ENCODE peak calls at places on chromosomes 2 and 18, in five cellular contexts. One of them, this sample, is unnamed.

GRCh38 chr2:239119346-239120126 is 271.7 kb downstream of the TWIST2 start:
- DNase-seq in endothelial cell: no peak
- DNase-seq in activated CD8-positive, alpha-beta T cell treated with anti-CD3 and anti-CD28 coated beads for 36 hours: peak
- DNase-seq in upper lobe of right lung: no peak
- DNase-seq in BJ: no peak
- DNase-seq in this sample: no peak

GRCh38 chr18:7605705-7606104 is 38.6 kb downstream of the PTPRM start:
- DNase-seq in endothelial cell: no peak
- DNase-seq in BJ: no peak
- DNase-seq in activated CD8-positive, alpha-beta T cell treated with anti-CD3 and anti-CD28 coated beads for 36 hours: no peak
- DNase-seq in upper lobe of right lung: no peak
- DNase-seq in this sample: no peak

GRCh38 chr2:161223139-161223732 is 63.0 kb downstream of the TANK start:
- DNase-seq in activated CD8-positive, alpha-beta T cell treated with anti-CD3 and anti-CD28 coated beads for 36 hours: no peak
- DNase-seq in endothelial cell: no peak
- DNase-seq in upper lobe of right lung: no peak
- DNase-seq in BJ: no peak
- DNase-seq in this sample: no peak

GRCh38 chr18:832085-832681 is 20.1 kb upstream of the YES1 start:
- DNase-seq in endothelial cell: peak
- DNase-seq in BJ: no peak
- DNase-seq in activated CD8-positive, alpha-beta T cell treated with anti-CD3 and anti-CD28 coated beads for 36 hours: peak
- DNase-seq in upper lobe of right lung: no peak
- DNase-seq in this sample: no peak

GRCh38 chr2:238968616-238969394 is 120.9 kb downstream of the TWIST2 start:
- DNase-seq in activated CD8-positive, alpha-beta T cell treated with anti-CD3 and anti-CD28 coated beads for 36 hours: no peak
- DNase-seq in BJ: no peak
- DNase-seq in endothelial cell: no peak
- DNase-seq in upper lobe of right lung: no peak
- DNase-seq in this sample: no peak

GRCh38 chr18:2168022-2168421 is 403.3 kb downstream of the METTL4 start:
- DNase-seq in endothelial cell: no peak
- DNase-seq in upper lobe of right lung: no peak
- DNase-seq in activated CD8-positive, alpha-beta T cell treated with anti-CD3 and anti-CD28 coated beads for 36 hours: no peak
- DNase-seq in BJ: no peak
- DNase-seq in this sample: no peak

GRCh38 chr2:202494300-202494699 is 118.2 kb downstream of the BMPR2 start:
- DNase-seq in endothelial cell: peak
- DNase-seq in BJ: no peak
- DNase-seq in activated CD8-positive, alpha-beta T cell treated with anti-CD3 and anti-CD28 coated beads for 36 hours: no peak
- DNase-seq in upper lobe of right lung: no peak
- DNase-seq in this sample: no peak

GRCh38 chr2:157439792-157440186 is 4.1 kb downstream of the CYTIP start:
- DNase-seq in activated CD8-positive, alpha-beta T cell treated with anti-CD3 and anti-CD28 coated beads for 36 hours: peak
- DNase-seq in endothelial cell: no peak
- DNase-seq in upper lobe of right lung: no peak
- DNase-seq in BJ: no peak
- DNase-seq in this sample: no peak

GRCh38 chr18:36775396-36775795 is 53.4 kb downstream of the TPGS2 start:
- DNase-seq in BJ: no peak
- DNase-seq in activated CD8-positive, alpha-beta T cell treated with anti-CD3 and anti-CD28 coated beads for 36 hours: no peak
- DNase-seq in endothelial cell: no peak
- DNase-seq in upper lobe of right lung: no peak
- DNase-seq in this sample: no peak

GRCh38 chr2:98936133-98936916 is at the start of gene CRACDL:
- DNase-seq in endothelial cell: peak
- DNase-seq in activated CD8-positive, alpha-beta T cell treated with anti-CD3 and anti-CD28 coated beads for 36 hours: peak
- DNase-seq in upper lobe of right lung: peak
- DNase-seq in BJ: no peak
- DNase-seq in this sample: no peak

GRCh38 chr2:74048147-74048546 is 63.4 kb downstream of the TET3 start:
- DNase-seq in endothelial cell: no peak
- DNase-seq in upper lobe of right lung: no peak
- DNase-seq in activated CD8-positive, alpha-beta T cell treated with anti-CD3 and anti-CD28 coated beads for 36 hours: no peak
- DNase-seq in BJ: no peak
- DNase-seq in this sample: no peak

GRCh38 chr18:49845629-49846252 is 32.4 kb upstream of the ACAA2 start:
- DNase-seq in upper lobe of right lung: no peak
- DNase-seq in activated CD8-positive, alpha-beta T cell treated with anti-CD3 and anti-CD28 coated beads for 36 hours: no peak
- DNase-seq in BJ: no peak
- DNase-seq in endothelial cell: no peak
- DNase-seq in this sample: no peak

GRCh38 chr2:102060047-102060446 is 68.3 kb downstream of the IL1R2 start:
- DNase-seq in endothelial cell: no peak
- DNase-seq in BJ: no peak
- DNase-seq in activated CD8-positive, alpha-beta T cell treated with anti-CD3 and anti-CD28 coated beads for 36 hours: no peak
- DNase-seq in upper lobe of right lung: no peak
- DNase-seq in this sample: no peak

GRCh38 chr2:120750488-120751210 is 15.0 kb downstream of the GLI2 start:
- DNase-seq in upper lobe of right lung: no peak
- DNase-seq in activated CD8-positive, alpha-beta T cell treated with anti-CD3 and anti-CD28 coated beads for 36 hours: no peak
- DNase-seq in endothelial cell: no peak
- DNase-seq in BJ: no peak
- DNase-seq in this sample: no peak

GRCh38 chr2:238913931-238914647 is 66.2 kb downstream of the TWIST2 start:
- DNase-seq in BJ: no peak
- DNase-seq in upper lobe of right lung: peak
- DNase-seq in endothelial cell: no peak
- DNase-seq in activated CD8-positive, alpha-beta T cell treated with anti-CD3 and anti-CD28 coated beads for 36 hours: no peak
- DNase-seq in this sample: no peak

GRCh38 chr2:5387421-5387820 is 304.8 kb upstream of the SOX11 start:
- DNase-seq in upper lobe of right lung: no peak
- DNase-seq in endothelial cell: no peak
- DNase-seq in BJ: no peak
- DNase-seq in activated CD8-positive, alpha-beta T cell treated with anti-CD3 and anti-CD28 coated beads for 36 hours: no peak
- DNase-seq in this sample: no peak

GRCh38 chr2:112784199-112785189 is at the start of gene IL1A:
- DNase-seq in upper lobe of right lung: no peak
- DNase-seq in BJ: no peak
- DNase-seq in activated CD8-positive, alpha-beta T cell treated with anti-CD3 and anti-CD28 coated beads for 36 hours: no peak
- DNase-seq in endothelial cell: no peak
- DNase-seq in this sample: peak

GRCh38 chr2:209591021-209591420 is 167.2 kb downstream of the MAP2 start:
- DNase-seq in endothelial cell: no peak
- DNase-seq in upper lobe of right lung: no peak
- DNase-seq in BJ: no peak
- DNase-seq in activated CD8-positive, alpha-beta T cell treated with anti-CD3 and anti-CD28 coated beads for 36 hours: no peak
- DNase-seq in this sample: no peak

GRCh38 chr2:39124770-39125075 is 3.9 kb upstream of the SOS1 start:
- DNase-seq in activated CD8-positive, alpha-beta T cell treated with anti-CD3 and anti-CD28 coated beads for 36 hours: peak
- DNase-seq in BJ: no peak
- DNase-seq in endothelial cell: no peak
- DNase-seq in upper lobe of right lung: no peak
- DNase-seq in this sample: no peak

GRCh38 chr2:205701509-205701908 is 19.2 kb downstream of the NRP2 start:
- DNase-seq in activated CD8-positive, alpha-beta T cell treated with anti-CD3 and anti-CD28 coated beads for 36 hours: no peak
- DNase-seq in upper lobe of right lung: no peak
- DNase-seq in endothelial cell: no peak
- DNase-seq in BJ: no peak
- DNase-seq in this sample: no peak

GRCh38 chr2:109448946-109449788 is 164.6 kb downstream of the SEPTIN10 start:
- DNase-seq in upper lobe of right lung: peak
- DNase-seq in endothelial cell: no peak
- DNase-seq in activated CD8-positive, alpha-beta T cell treated with anti-CD3 and anti-CD28 coated beads for 36 hours: no peak
- DNase-seq in BJ: no peak
- DNase-seq in this sample: no peak

GRCh38 chr2:169462896-169463695 is 16.2 kb upstream of the BBS5 start:
- DNase-seq in BJ: peak
- DNase-seq in activated CD8-positive, alpha-beta T cell treated with anti-CD3 and anti-CD28 coated beads for 36 hours: no peak
- DNase-seq in endothelial cell: no peak
- DNase-seq in upper lobe of right lung: no peak
- DNase-seq in this sample: no peak

GRCh38 chr2:199485732-199486335 is 28.1 kb upstream of the SATB2 start:
- DNase-seq in BJ: no peak
- DNase-seq in endothelial cell: peak
- DNase-seq in activated CD8-positive, alpha-beta T cell treated with anti-CD3 and anti-CD28 coated beads for 36 hours: peak
- DNase-seq in upper lobe of right lung: no peak
- DNase-seq in this sample: no peak

GRCh38 chr2:28035163-28035690 is 144.7 kb downstream of the BABAM2 start:
- DNase-seq in activated CD8-positive, alpha-beta T cell treated with anti-CD3 and anti-CD28 coated beads for 36 hours: no peak
- DNase-seq in endothelial cell: no peak
- DNase-seq in BJ: no peak
- DNase-seq in upper lobe of right lung: no peak
- DNase-seq in this sample: no peak
- TF ChIP-seq CTCF in activated CD8-positive, alpha-beta T cell treated with anti-CD3 and anti-CD28 coated beads for 36 hours: no peak
- TF ChIP-seq CTCF in endothelial cell: no peak
- TF ChIP-seq CTCF in BJ: no peak
- TF ChIP-seq CTCF in upper lobe of right lung: no peak
- TF ChIP-seq CTCF in this sample: no peak

GRCh38 chr18:59639821-59640220 is 57.4 kb downstream of the CCBE1 start:
- DNase-seq in upper lobe of right lung: no peak
- DNase-seq in BJ: no peak
- DNase-seq in endothelial cell: no peak
- DNase-seq in activated CD8-positive, alpha-beta T cell treated with anti-CD3 and anti-CD28 coated beads for 36 hours: no peak
- DNase-seq in this sample: no peak
- TF ChIP-seq CTCF in upper lobe of right lung: no peak
- TF ChIP-seq CTCF in BJ: no peak
- TF ChIP-seq CTCF in endothelial cell: no peak
- TF ChIP-seq CTCF in activated CD8-positive, alpha-beta T cell treated with anti-CD3 and anti-CD28 coated beads for 36 hours: no peak
- TF ChIP-seq CTCF in this sample: no peak

GRCh38 chr2:21658269-21658668 is 534.5 kb downstream of the TDRD15 start:
- DNase-seq in BJ: no peak
- DNase-seq in activated CD8-positive, alpha-beta T cell treated with anti-CD3 and anti-CD28 coated beads for 36 hours: no peak
- DNase-seq in endothelial cell: no peak
- DNase-seq in upper lobe of right lung: no peak
- DNase-seq in this sample: no peak
- TF ChIP-seq CTCF in BJ: no peak
- TF ChIP-seq CTCF in activated CD8-positive, alpha-beta T cell treated with anti-CD3 and anti-CD28 coated beads for 36 hours: no peak
- TF ChIP-seq CTCF in endothelial cell: no peak
- TF ChIP-seq CTCF in upper lobe of right lung: no peak
- TF ChIP-seq CTCF in this sample: no peak

DNA sequence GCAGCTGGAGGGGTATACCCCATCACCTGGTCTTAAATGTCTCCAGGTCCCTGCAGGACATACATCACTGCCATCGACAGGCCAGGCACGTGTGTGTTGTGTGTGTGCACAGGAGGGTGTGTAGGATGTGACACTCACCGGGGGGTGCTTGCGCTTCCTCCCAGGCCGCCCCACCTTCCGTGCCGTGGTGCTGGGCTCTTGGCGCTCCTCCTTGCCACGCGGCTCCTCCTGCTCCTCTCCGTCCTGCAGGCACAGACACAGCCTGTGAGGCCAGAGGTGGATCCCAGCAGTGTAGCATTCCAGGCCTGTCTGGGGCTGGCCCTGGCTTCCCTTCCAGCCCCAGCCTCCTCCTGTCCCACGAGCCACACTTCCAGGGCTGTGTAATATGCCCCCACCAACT is 41.7 kb downstream of the DNMT3A start:
- DNase-seq in activated CD8-positive, alpha-beta T cell treated with anti-CD3 and anti-CD28 coated beads for 36 hours: no peak
- DNase-seq in upper lobe of right lung: no peak
- DNase-seq in BJ: no peak
- DNase-seq in endothelial cell: no peak
- DNase-seq in this sample: no peak
- TF ChIP-seq CTCF in activated CD8-positive, alpha-beta T cell treated with anti-CD3 and anti-CD28 coated beads for 36 hours: no peak
- TF ChIP-seq CTCF in upper lobe of right lung: no peak
- TF ChIP-seq CTCF in BJ: no peak
- TF ChIP-seq CTCF in endothelial cell: no peak
- TF ChIP-seq CTCF in this sample: no peak

GRCh38 chr2:16683576-16683975 is 17.9 kb upstream of the CYRIA start:
- DNase-seq in BJ: no peak
- DNase-seq in endothelial cell: no peak
- DNase-seq in upper lobe of right lung: no peak
- DNase-seq in activated CD8-positive, alpha-beta T cell treated with anti-CD3 and anti-CD28 coated beads for 36 hours: no peak
- DNase-seq in this sample: no peak
- TF ChIP-seq CTCF in BJ: no peak
- TF ChIP-seq CTCF in endothelial cell: no peak
- TF ChIP-seq CTCF in upper lobe of right lung: no peak
- TF ChIP-seq CTCF in activated CD8-positive, alpha-beta T cell treated with anti-CD3 and anti-CD28 coated beads for 36 hours: no peak
- TF ChIP-seq CTCF in this sample: no peak

DNA sequence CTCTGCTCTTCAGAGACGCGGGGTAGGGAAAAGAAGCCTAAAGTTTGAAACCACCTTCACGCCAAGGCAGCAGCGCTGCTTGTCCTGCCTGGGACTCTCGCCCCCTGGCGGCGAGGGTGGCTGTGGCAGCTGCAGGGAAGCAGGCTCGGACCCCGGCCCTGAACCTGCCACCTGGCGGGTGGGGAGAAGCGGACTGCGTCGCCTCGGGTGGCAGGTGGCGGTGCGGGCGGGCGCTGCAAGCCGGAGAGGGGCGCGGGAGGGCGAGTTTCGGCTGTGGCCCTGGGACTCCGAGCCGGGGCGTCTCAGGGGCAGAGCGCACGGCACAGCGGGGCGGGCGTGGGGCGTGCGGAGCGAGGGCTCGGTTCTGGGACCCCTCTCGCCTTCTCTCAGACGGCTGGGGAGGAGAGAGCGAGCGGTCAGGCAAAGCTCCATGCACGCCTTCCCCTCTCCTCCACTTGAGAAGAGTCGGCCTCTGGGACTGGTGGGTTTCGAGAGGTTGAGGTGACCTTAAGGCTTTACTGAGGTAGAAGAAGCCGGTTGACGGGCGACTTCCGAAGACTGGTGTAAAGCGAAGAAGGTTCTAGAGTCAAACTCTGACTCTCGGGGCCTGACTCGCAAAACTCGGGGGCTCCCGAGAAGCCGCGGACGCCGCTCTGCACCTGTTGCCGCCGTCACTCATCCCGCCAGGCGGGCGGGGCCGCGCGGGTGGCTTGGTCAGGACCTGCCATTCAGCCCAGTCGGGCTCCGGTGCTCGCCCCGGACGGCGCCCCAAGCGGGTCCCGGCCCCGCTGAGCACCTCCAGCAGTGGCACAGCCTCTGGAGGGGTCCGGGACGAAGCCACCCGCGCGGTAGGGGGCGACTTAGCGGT is 1.1 kb upstream of the BOLL start:
- DNase-seq in endothelial cell: peak
- DNase-seq in activated CD8-positive, alpha-beta T cell treated with anti-CD3 and anti-CD28 coated beads for 36 hours: peak
- DNase-seq in upper lobe of right lung: peak
- DNase-seq in BJ: no peak
- DNase-seq in this sample: peak
- TF ChIP-seq CTCF in endothelial cell: peak
- TF ChIP-seq CTCF in activated CD8-positive, alpha-beta T cell treated with anti-CD3 and anti-CD28 coated beads for 36 hours: peak
- TF ChIP-seq CTCF in upper lobe of right lung: peak
- TF ChIP-seq CTCF in BJ: peak
- TF ChIP-seq CTCF in this sample: peak

GRCh38 chr2:240451108-240451611 is 15.7 kb downstream of the GPC1 start:
- DNase-seq in endothelial cell: no peak
- DNase-seq in activated CD8-positive, alpha-beta T cell treated with anti-CD3 and anti-CD28 coated beads for 36 hours: no peak
- DNase-seq in BJ: no peak
- DNase-seq in upper lobe of right lung: no peak
- DNase-seq in this sample: no peak
- TF ChIP-seq CTCF in endothelial cell: no peak
- TF ChIP-seq CTCF in activated CD8-positive, alpha-beta T cell treated with anti-CD3 and anti-CD28 coated beads for 36 hours: no peak
- TF ChIP-seq CTCF in BJ: no peak
- TF ChIP-seq CTCF in upper lobe of right lung: no peak
- TF ChIP-seq CTCF in this sample: no peak

GRCh38 chr2:28659127-28659526 is 92.5 kb upstream of the PPP1CB start:
- DNase-seq in endothelial cell: no peak
- DNase-seq in activated CD8-positive, alpha-beta T cell treated with anti-CD3 and anti-CD28 coated beads for 36 hours: no peak
- DNase-seq in upper lobe of right lung: no peak
- DNase-seq in BJ: no peak
- DNase-seq in this sample: no peak
- TF ChIP-seq CTCF in endothelial cell: no peak
- TF ChIP-seq CTCF in activated CD8-positive, alpha-beta T cell treated with anti-CD3 and anti-CD28 coated beads for 36 hours: no peak
- TF ChIP-seq CTCF in upper lobe of right lung: no peak
- TF ChIP-seq CTCF in BJ: no peak
- TF ChIP-seq CTCF in this sample: no peak

GRCh38 chr2:159776321-159776720 is 21.7 kb downstream of the CD302 start:
- DNase-seq in BJ: no peak
- DNase-seq in endothelial cell: no peak
- DNase-seq in upper lobe of right lung: no peak
- DNase-seq in activated CD8-positive, alpha-beta T cell treated with anti-CD3 and anti-CD28 coated beads for 36 hours: no peak
- DNase-seq in this sample: no peak
- TF ChIP-seq CTCF in BJ: peak
- TF ChIP-seq CTCF in endothelial cell: peak
- TF ChIP-seq CTCF in upper lobe of right lung: no peak
- TF ChIP-seq CTCF in activated CD8-positive, alpha-beta T cell treated with anti-CD3 and anti-CD28 coated beads for 36 hours: no peak
- TF ChIP-seq CTCF in this sample: no peak

This sample was measured in CD14-positive monocyte.